ENCODE peak calls at places on chromosomes 5 and 9, in six cellular contexts. V is cardiac fibroblast; M is endodermal cell; G is sciatic nerve; U is stimulated activated naive CD8-positive, alpha-beta T cell treated with anti-CD3 and anti-CD28 coated beads, Interleukin-15, Interleukin-2, amounts not matched to agents 100 U/mL and 50 U/mL, for 24 hours; H is IMR-90. B is an unnamed sample.

GRCh38 chr9:123081824-123082223 is 48.4 kb downstream of the GPR21 start:
- DNase-seq in V (peak; percentile 63), M (peak; percentile 68), G (no peak), U (no peak), H (peak; percentile 55), B (peak; percentile 69)

GRCh38 chr5:169064093-169064492 is 236.8 kb downstream of the SLIT3 start:
- DNase-seq in V (peak; percentile 55), M (peak; percentile 37), G (no peak), U (no peak), H (no peak), B (no peak)

GRCh38 chr5:8766448-8766847 is 779.4 kb downstream of the SEMA5A start:
- DNase-seq in V (peak; percentile 13), M (no peak), G (no peak), U (no peak), H (no peak), B (no peak)

GRCh38 chr9:136614372-136614922 is 48.3 kb upstream of the EGFL7 start:
- DNase-seq in V (peak; percentile 91), M (no peak), G (no peak), U (no peak), H (peak; percentile 89), B (peak; percentile 96)

GRCh38 chr5:109855056-109855455 is 165.3 kb downstream of the MAN2A1 start:
- DNase-seq in V (no peak), M (no peak), G (no peak), U (no peak), H (no peak), B (no peak)

GRCh38 chr5:72015103-72015548 is 92.1 kb upstream of the MAP1B start:
- DNase-seq in V (peak; percentile 94), M (no peak), G (peak; percentile 59), U (no peak), H (peak; percentile 56), B (peak; percentile 36)

GRCh38 chr5:3010953-3011763 is 259.7 kb upstream of the IRX2 start:
- DNase-seq in V (no peak), M (peak; percentile 26), G (no peak), U (no peak), H (no peak), B (no peak)

GRCh38 chr5:159324097-159324760 is 6.1 kb downstream of the IL12B start:
- DNase-seq in V (peak; percentile 24), M (no peak), G (no peak), U (no peak), H (peak; percentile 90), B (peak; percentile 50)

GRCh38 chr9:79687131-79687447 is 115.3 kb downstream of the TLE4 start:
- DNase-seq in V (no peak), M (no peak), G (no peak), U (peak; percentile 37), H (no peak), B (no peak)

GRCh38 chr9:123629531-123629930 is 273.5 kb downstream of the CRB2 start:
- DNase-seq in V (no peak), M (no peak), G (no peak), U (no peak), H (no peak), B (no peak)

GRCh38 chr9:21728781-21729180 is 73.7 kb upstream of the MTAP start:
- DNase-seq in V (peak; percentile 69), M (no peak), G (no peak), U (no peak), H (peak; percentile 51), B (no peak)

GRCh38 chr9:112207451-112207850 is 32.4 kb upstream of the SUSD1 start:
- DNase-seq in V (no peak), M (no peak), G (no peak), U (no peak), H (no peak), B (no peak)

GRCh38 chr9:14653511-14653910 is 39.7 kb downstream of the ZDHHC21 start:
- DNase-seq in V (no peak), M (no peak), G (no peak), U (no peak), H (no peak), B (no peak)

GRCh38 chr9:30075451-30076199 is 2308.8 kb upstream of the ACO1 start:
- DNase-seq in V (no peak), M (no peak), G (no peak), U (peak; percentile 38), H (no peak), B (peak; percentile 34)

B was measured in mesenchymal stem cell.